ENCODE peak calls at places on chromosome 1, in six cellular contexts. K, H, I, F, C and O are unnamed samples.

GRCh38 chr1:24491577-24492360 is 10.9 kb upstream of the RCAN3 start:
- DNase-seq in K (no peak), H (no peak), I (no peak), F (no peak), C (peak; percentile 40), O (no peak)

GRCh38 chr1:231315887-231316286 is 21.8 kb downstream of the EXOC8 start:
- DNase-seq in K (peak; percentile 27), H (peak; percentile 32), I (peak; percentile 40), F (no peak), C (peak; percentile 63), O (peak; percentile 26)

GRCh38 chr1:175367039-175367758 is 174.6 kb upstream of the KIAA0040 start:
- DNase-seq in K (no peak), H (no peak), I (no peak), F (no peak), C (no peak), O (no peak)

GRCh38 chr1:206808615-206809014 is 36.3 kb upstream of the IL10 start:
- DNase-seq in K (no peak), H (no peak), I (peak; percentile 45), F (no peak), C (peak; percentile 73), O (peak; percentile 43)

GRCh38 chr1:230825804-230826160 is 42.5 kb downstream of the C1orf198 start:
- DNase-seq in K (no peak), H (no peak), I (no peak), F (peak; percentile 44), C (no peak), O (no peak)

GRCh38 chr1:246262281-246262680 is 244.8 kb downstream of the SMYD3 start:
- DNase-seq in K (no peak), H (no peak), I (no peak), F (no peak), C (peak; percentile 13), O (no peak)

GRCh38 chr1:181538836-181539235 is 55.5 kb downstream of the CACNA1E start:
- DNase-seq in K (no peak), H (no peak), I (no peak), F (no peak), C (no peak), O (no peak)

GRCh38 chr1:28790384-28791035 is 21.5 kb upstream of the OPRD1 start:
- DNase-seq in K (no peak), H (no peak), I (no peak), F (no peak), C (no peak), O (no peak)

GRCh38 chr1:95953005-95953404 is 719.0 kb downstream of the RWDD3 start:
- DNase-seq in K (no peak), H (no peak), I (no peak), F (no peak), C (peak; percentile 30), O (no peak)